ENCODE peak calls at places on chromosome 21, in six cellular contexts. Y is left ventricle myocardium inferior, X is bronchial epithelial cell, Z is activated T-cell treated with anti-CD3 and anti-CD28 coated beads for 1 hour, E is T-cell, F is HuH-7.5. O is an unnamed sample.

GRCh38 chr21:31543191-31543590 is 116.3 kb upstream of the SOD1 start:
- DNase-seq in Z (no peak), F (no peak), Y (no peak), X (no peak), E (no peak), O (no peak)

GRCh38 chr21:33208534-33208933 is 21.2 kb upstream of the IFNAR2 start:
- DNase-seq in Z (no peak), E (no peak), Y (no peak), X (no peak), F (no peak), O (no peak)

GRCh38 chr21:30839304-30839703 is 9.7 kb upstream of the KRTAP7-1 start:
- DNase-seq in F (peak), Y (no peak), X (peak), Z (no peak), E (no peak), O (no peak)

GRCh38 chr21:42790520-42790919 is 88.8 kb downstream of the WDR4 start:
- DNase-seq in Z (no peak), X (peak), F (no peak), E (no peak), Y (no peak), O (no peak)

GRCh38 chr21:43207868-43208267 is 39.1 kb downstream of the CRYAA start:
- DNase-seq in Z (no peak), Y (no peak), X (no peak), F (no peak), E (no peak), O (no peak)

GRCh38 chr21:46605759-46606426 is 1.0 kb upstream of the S100B start:
- DNase-seq in E (peak), Y (peak), F (no peak), Z (peak), X (no peak), O (peak)

GRCh38 chr21:42524341-42525227 is 10.9 kb downstream of the SLC37A1 start:
- DNase-seq in Y (peak), F (no peak), E (peak), Z (no peak), X (peak), O (no peak)

GRCh38 chr21:37937668-37938067 is 21.4 kb upstream of the KCNJ6 start:
- DNase-seq in E (no peak), X (peak), Y (no peak), F (no peak), Z (no peak), O (no peak)

GRCh38 chr21:37642493-37642892 is 273.8 kb downstream of the KCNJ6 start:
- DNase-seq in F (no peak), Y (no peak), E (no peak), Z (no peak), X (peak), O (peak)

GRCh38 chr21:25560151-25560783 is 47.0 kb downstream of the MRPL39 start:
- DNase-seq in F (no peak), Z (no peak), Y (no peak), E (no peak), X (no peak), O (no peak)

GRCh38 chr21:29218749-29219148 is 80.0 kb upstream of the BACH1 start:
- DNase-seq in E (no peak), F (no peak), Y (no peak), X (peak), Z (no peak), O (no peak)